ENCODE peak calls at places on chromosome 4, in seven cellular contexts. Q, L, W, I, V, R and U are unnamed samples.

GRCh38 chr4:186068581-186069402 is at the start of gene TLR3:
- DNase-seq in R (no peak), V (no peak), Q (no peak), W (no peak), I (peak; percentile 20), L (no peak), U (no peak)

GRCh38 chr4:171142045-171142444 is 671.2 kb upstream of the GALNTL6 start:
- DNase-seq in Q (no peak), W (no peak), L (no peak), R (no peak), I (no peak), V (no peak), U (no peak)

GRCh38 chr4:183118141-183118540 is 19.1 kb downstream of the WWC2 start:
- DNase-seq in L (no peak), W (no peak), R (no peak), I (no peak), V (no peak), Q (no peak), U (no peak)

GRCh38 chr4:149322203-149322602 is 493.4 kb downstream of the IQCM start:
- DNase-seq in L (no peak), W (no peak), I (no peak), V (no peak), Q (no peak), R (no peak), U (no peak)

GRCh38 chr4:108555701-108556100 is 64.7 kb upstream of the RPL34 start:
- DNase-seq in Q (no peak), L (no peak), R (no peak), V (no peak), I (no peak), W (no peak), U (no peak)

GRCh38 chr4:68535976-68536375 is 40.1 kb downstream of the UGT2B17 start:
- DNase-seq in R (no peak), I (no peak), W (no peak), L (no peak), Q (no peak), V (no peak), U (no peak)

GRCh38 chr4:22029803-22030202 is 81.2 kb upstream of the KCNIP4 start:
- DNase-seq in W (no peak), Q (no peak), L (no peak), R (no peak), V (no peak), I (no peak), U (no peak)

GRCh38 chr4:142567199-142567598 is 278.9 kb downstream of the INPP4B start:
- DNase-seq in V (no peak), I (no peak), Q (no peak), R (no peak), L (no peak), W (peak; percentile 14), U (no peak)

GRCh38 chr4:1136028-1136427 is 22.7 kb upstream of the RNF212 start:
- DNase-seq in V (no peak), I (no peak), Q (no peak), R (no peak), W (no peak), L (no peak), U (no peak)

GRCh38 chr4:14862881-14863280 is 139.4 kb upstream of the CPEB2 start:
- DNase-seq in L (no peak), I (peak; percentile 2), Q (peak; percentile 16), R (peak; percentile 69), V (peak; percentile 72), W (peak; percentile 19), U (no peak)